ENCODE peak calls at places on chromosomes 16 and 17, in four cellular contexts. One of them, this sample, is unnamed. For H3K9me3, H3K27me3 and H3K4me1, the result is how much of the 10 kb centered on the place peaks cover.

GRCh38 chr17:45290269-45290765 is 26.5 kb downstream of the MAP3K14 start:
- DNase-seq in left ventricle myocardium inferior: no peak
- DNase-seq in cardiac muscle cell: no peak
- DNase-seq in keratinocyte: no peak
- DNase-seq in this sample: no peak

GRCh38 chr16:80418772-80419355 is 121.9 kb upstream of the DYNLRB2 start:
- DNase-seq in left ventricle myocardium inferior: no peak
- DNase-seq in cardiac muscle cell: no peak
- DNase-seq in keratinocyte: no peak
- DNase-seq in this sample: no peak

GRCh38 chr17:4738136-4739121 is 1.2 kb upstream of the ZMYND15 start:
- DNase-seq in left ventricle myocardium inferior: no peak
- DNase-seq in cardiac muscle cell: no peak
- DNase-seq in keratinocyte: peak
- DNase-seq in this sample: no peak

GRCh38 chr17:57707892-57708291 is 37.2 kb downstream of the CCDC182 start:
- DNase-seq in left ventricle myocardium inferior: no peak
- DNase-seq in cardiac muscle cell: peak
- DNase-seq in keratinocyte: no peak
- DNase-seq in this sample: no peak

GRCh38 chr16:49799172-49799571 is 56.7 kb downstream of the ZNF423 start:
- DNase-seq in left ventricle myocardium inferior: no peak
- DNase-seq in cardiac muscle cell: no peak
- DNase-seq in keratinocyte: no peak
- DNase-seq in this sample: no peak

GRCh38 chr17:78477913-78478756 is 99.1 kb downstream of the DNAH17 start:
- DNase-seq in left ventricle myocardium inferior: no peak
- DNase-seq in cardiac muscle cell: no peak
- DNase-seq in keratinocyte: no peak
- DNase-seq in this sample: no peak

GRCh38 chr16:63461248-63461841 is 1425.1 kb upstream of the CDH8 start:
- DNase-seq in left ventricle myocardium inferior: no peak
- DNase-seq in cardiac muscle cell: peak
- DNase-seq in keratinocyte: no peak
- DNase-seq in this sample: no peak

GRCh38 chr16:79838860-79839259 is 238.3 kb upstream of the MAF start:
- DNase-seq in left ventricle myocardium inferior: peak
- DNase-seq in cardiac muscle cell: peak
- DNase-seq in keratinocyte: no peak
- DNase-seq in this sample: no peak

GRCh38 chr17:74186498-74186897 is 17.0 kb upstream of the RPL38 start:
- DNase-seq in left ventricle myocardium inferior: no peak
- DNase-seq in cardiac muscle cell: no peak
- DNase-seq in keratinocyte: no peak
- DNase-seq in this sample: no peak

GRCh38 chr17:521168-521525 is 168.5 kb upstream of the RPH3AL start:
- DNase-seq in left ventricle myocardium inferior: no peak
- DNase-seq in cardiac muscle cell: peak
- DNase-seq in keratinocyte: no peak
- DNase-seq in this sample: no peak

GRCh38 chr17:79046501-79047280 is 22.7 kb downstream of the C1QTNF1 start:
- DNase-seq in left ventricle myocardium inferior: peak
- DNase-seq in cardiac muscle cell: no peak
- DNase-seq in keratinocyte: no peak
- DNase-seq in this sample: no peak

GRCh38 chr17:11921296-11921695 is 76.0 kb downstream of the ZNF18 start:
- DNase-seq in left ventricle myocardium inferior: no peak
- DNase-seq in cardiac muscle cell: no peak
- DNase-seq in keratinocyte: no peak
- DNase-seq in this sample: no peak

GRCh38 chr16:49009204-49009603 is 272.4 kb downstream of the CBLN1 start:
- DNase-seq in left ventricle myocardium inferior: no peak
- DNase-seq in cardiac muscle cell: no peak
- DNase-seq in keratinocyte: no peak
- DNase-seq in this sample: no peak

GRCh38 chr17:72699566-72699965 is 392.9 kb downstream of the SLC39A11 start:
- DNase-seq in left ventricle myocardium inferior: no peak
- DNase-seq in cardiac muscle cell: peak
- DNase-seq in keratinocyte: no peak
- DNase-seq in this sample: no peak

GRCh38 chr17:83155128-83156081 is 76.0 kb downstream of the METRNL start:
- DNase-seq in left ventricle myocardium inferior: no peak
- DNase-seq in cardiac muscle cell: peak
- DNase-seq in keratinocyte: no peak
- DNase-seq in this sample: peak

GRCh38 chr17:76410328-76410965 is 26.0 kb downstream of the SPHK1 start:
- DNase-seq in left ventricle myocardium inferior: no peak
- DNase-seq in cardiac muscle cell: no peak
- DNase-seq in keratinocyte: no peak
- DNase-seq in this sample: no peak

GRCh38 chr16:49468611-49469322 is 95.2 kb downstream of the C16orf78 start:
- DNase-seq in left ventricle myocardium inferior: no peak
- DNase-seq in cardiac muscle cell: no peak
- DNase-seq in keratinocyte: no peak
- DNase-seq in this sample: peak

GRCh38 chr16:5447734-5448133 is 350.1 kb upstream of the EEF2KMT start:
- DNase-seq in left ventricle myocardium inferior: no peak
- DNase-seq in cardiac muscle cell: no peak
- DNase-seq in keratinocyte: no peak
- DNase-seq in this sample: no peak

GRCh38 chr17:41792835-41793748 is 6.6 kb upstream of the JUP start:
- DNase-seq in left ventricle myocardium inferior: peak
- DNase-seq in cardiac muscle cell: peak
- DNase-seq in keratinocyte: peak
- DNase-seq in this sample: no peak

GRCh38 chr16:73921295-73921694 is 375.3 kb upstream of the PSMD7 start:
- DNase-seq in left ventricle myocardium inferior: no peak
- DNase-seq in cardiac muscle cell: no peak
- DNase-seq in keratinocyte: no peak
- DNase-seq in this sample: no peak

GRCh38 chr16:11391576-11391975 is 46.3 kb downstream of the RMI2 start:
- DNase-seq in left ventricle myocardium inferior: no peak
- DNase-seq in cardiac muscle cell: no peak
- DNase-seq in keratinocyte: no peak
- DNase-seq in this sample: no peak

GRCh38 chr17:38419508-38419981 is 8.7 kb upstream of the ARHGAP23 start:
- DNase-seq in left ventricle myocardium inferior: no peak
- DNase-seq in cardiac muscle cell: no peak
- DNase-seq in keratinocyte: no peak
- DNase-seq in this sample: no peak

GRCh38 chr16:68287276-68288251 is 23.2 kb downstream of the SLC7A6OS start:
- DNase-seq in left ventricle myocardium inferior: peak
- DNase-seq in cardiac muscle cell: peak
- DNase-seq in keratinocyte: no peak
- DNase-seq in this sample: peak

GRCh38 chr16:84618428-84619102 is 687 bp upstream of the COTL1 start:
- DNase-seq in left ventricle myocardium inferior: no peak
- DNase-seq in cardiac muscle cell: peak
- DNase-seq in keratinocyte: peak
- DNase-seq in this sample: no peak

GRCh38 chr17:42842286-42842685 is 2.1 kb upstream of the AOC2 start:
- DNase-seq in left ventricle myocardium inferior: no peak
- DNase-seq in cardiac muscle cell: no peak
- DNase-seq in keratinocyte: no peak
- DNase-seq in this sample: no peak

GRCh38 chr17:70100983-70101382 is 26.0 kb downstream of the KCNJ16 start:
- DNase-seq in left ventricle myocardium inferior: no peak
- DNase-seq in cardiac muscle cell: no peak
- DNase-seq in keratinocyte: no peak
- DNase-seq in this sample: no peak

GRCh38 chr16:64882385-64882784 is 239.5 kb downstream of the CDH11 start:
- DNase-seq in left ventricle myocardium inferior: peak
- DNase-seq in cardiac muscle cell: peak
- DNase-seq in keratinocyte: no peak
- DNase-seq in this sample: no peak

GRCh38 chr16:82700541-82701240 is 73.9 kb downstream of the CDH13 start:
- DNase-seq in left ventricle myocardium inferior: no peak
- DNase-seq in cardiac muscle cell: peak
- DNase-seq in keratinocyte: no peak
- DNase-seq in this sample: no peak

GRCh38 chr17:68403122-68403521 is 54.2 kb downstream of the WIPI1 start:
- DNase-seq in left ventricle myocardium inferior: no peak
- DNase-seq in cardiac muscle cell: no peak
- DNase-seq in keratinocyte: no peak
- DNase-seq in this sample: peak

GRCh38 chr16:58262592-58262991 is 32.2 kb downstream of the PRSS54 start:
- DNase-seq in left ventricle myocardium inferior: no peak
- DNase-seq in cardiac muscle cell: no peak
- DNase-seq in keratinocyte: no peak
- DNase-seq in this sample: no peak

GRCh38 chr16:50549561-50549915 is 1.3 kb downstream of the NKD1 start:
- DNase-seq in left ventricle myocardium inferior: no peak
- DNase-seq in cardiac muscle cell: no peak
- DNase-seq in keratinocyte: no peak
- DNase-seq in this sample: no peak

GRCh38 chr17:7354262-7354781 is 634 bp upstream of the TMEM95 start:
- DNase-seq in left ventricle myocardium inferior: no peak
- DNase-seq in cardiac muscle cell: peak
- DNase-seq in keratinocyte: peak
- DNase-seq in this sample: peak

GRCh38 chr17:76500074-76500744 is 1.0 kb downstream of the RHBDF2 start:
- DNase-seq in left ventricle myocardium inferior: no peak
- DNase-seq in cardiac muscle cell: no peak
- DNase-seq in keratinocyte: no peak
- DNase-seq in this sample: no peak

GRCh38 chr16:69930117-69930776 is 20.9 kb upstream of the CLEC18A start:
- DNase-seq in left ventricle myocardium inferior: peak
- DNase-seq in cardiac muscle cell: peak
- DNase-seq in keratinocyte: peak
- DNase-seq in this sample: peak

GRCh38 chr16:47927330-47927729 is 228.5 kb downstream of the ABCC12 start:
- DNase-seq in left ventricle myocardium inferior: no peak
- DNase-seq in cardiac muscle cell: no peak
- DNase-seq in keratinocyte: no peak
- DNase-seq in this sample: no peak

GRCh38 chr16:839643-840408 is 39.3 kb upstream of the GNG13 start:
- DNase-seq in left ventricle myocardium inferior: no peak
- DNase-seq in cardiac muscle cell: no peak
- DNase-seq in keratinocyte: no peak
- DNase-seq in this sample: no peak
- H3K9me3 ChIP-seq in left ventricle myocardium inferior: under half
- H3K9me3 ChIP-seq in cardiac muscle cell: under half
- H3K9me3 ChIP-seq in keratinocyte: under half
- H3K9me3 ChIP-seq in this sample: under half

GRCh38 chr17:61393550-61393903 is 6.1 kb upstream of the TBX2 start:
- DNase-seq in left ventricle myocardium inferior: no peak
- DNase-seq in cardiac muscle cell: no peak
- DNase-seq in keratinocyte: no peak
- DNase-seq in this sample: no peak
- H3K27me3 ChIP-seq in left ventricle myocardium inferior: half or more
- H3K27me3 ChIP-seq in cardiac muscle cell: under half
- H3K27me3 ChIP-seq in keratinocyte: half or more
- H3K27me3 ChIP-seq in this sample: under half

GRCh38 chr17:55451758-55452468 is 30.3 kb upstream of the MMD start:
- DNase-seq in left ventricle myocardium inferior: no peak
- DNase-seq in cardiac muscle cell: peak
- DNase-seq in keratinocyte: no peak
- DNase-seq in this sample: no peak

GRCh38 chr17:55451203-55451641 is 29.6 kb upstream of the MMD start:
- DNase-seq in left ventricle myocardium inferior: no peak
- DNase-seq in cardiac muscle cell: peak
- DNase-seq in keratinocyte: no peak
- DNase-seq in this sample: no peak

GRCh38 chr17:55446581-55447205 is 25.1 kb upstream of the MMD start:
- DNase-seq in left ventricle myocardium inferior: no peak
- DNase-seq in cardiac muscle cell: no peak
- DNase-seq in keratinocyte: no peak
- DNase-seq in this sample: no peak

GRCh38 chr17:55448681-55449080 is 27.0 kb upstream of the MMD start:
- DNase-seq in left ventricle myocardium inferior: no peak
- DNase-seq in cardiac muscle cell: peak
- DNase-seq in keratinocyte: no peak
- DNase-seq in this sample: no peak

GRCh38 chr17:55450232-55450631 is 28.6 kb upstream of the MMD start:
- DNase-seq in left ventricle myocardium inferior: no peak
- DNase-seq in cardiac muscle cell: no peak
- DNase-seq in keratinocyte: no peak
- DNase-seq in this sample: no peak
- H3K4me1 ChIP-seq in left ventricle myocardium inferior: under half
- H3K4me1 ChIP-seq in cardiac muscle cell: under half
- H3K4me1 ChIP-seq in keratinocyte: under half
- H3K4me1 ChIP-seq in this sample: under half

DNA sequence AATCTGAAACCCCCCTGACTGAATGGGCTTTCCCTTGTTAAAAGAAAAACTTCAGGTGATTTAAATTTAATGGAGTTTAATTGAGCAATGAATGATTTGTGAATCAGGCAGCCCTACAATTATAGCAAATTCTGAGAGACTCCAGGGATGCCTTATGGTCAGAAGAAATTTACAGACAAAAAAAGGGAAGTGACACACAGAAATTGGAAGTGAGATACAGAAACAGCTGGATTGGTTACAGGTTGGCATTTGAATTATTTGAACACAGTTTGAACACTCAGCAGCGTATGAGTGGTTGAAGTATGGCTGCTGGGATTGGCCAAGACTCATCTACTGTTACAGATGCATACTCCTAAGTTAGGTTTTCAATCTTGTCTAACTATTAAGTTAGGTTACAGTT is 19.0 kb upstream of the CPHXL start:
- DNase-seq in left ventricle myocardium inferior: no peak
- DNase-seq in cardiac muscle cell: no peak
- DNase-seq in keratinocyte: no peak
- DNase-seq in this sample: no peak
- H3K9me3 ChIP-seq in left ventricle myocardium inferior: under half
- H3K9me3 ChIP-seq in cardiac muscle cell: under half
- H3K9me3 ChIP-seq in keratinocyte: under half
- H3K9me3 ChIP-seq in this sample: under half

DNA sequence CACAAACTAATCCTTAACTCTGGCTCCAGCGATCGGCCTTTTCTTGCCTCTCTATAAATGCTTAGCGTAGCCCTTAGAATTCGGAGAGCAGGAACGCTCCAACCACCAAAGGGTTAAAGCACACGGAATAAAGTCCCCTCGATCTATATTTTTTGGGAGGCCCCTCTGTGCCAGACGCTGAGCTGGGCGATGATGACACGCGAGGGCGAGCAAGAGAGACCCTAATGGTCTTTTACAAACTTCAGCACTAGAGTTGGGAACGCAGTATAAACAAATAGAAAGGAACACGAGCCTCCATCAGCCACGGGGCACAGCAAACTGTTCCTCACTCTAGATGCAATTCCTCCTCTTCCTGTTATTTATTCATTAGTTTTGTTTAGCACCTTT is 1.8 kb downstream of the TOX3 start:
- DNase-seq in left ventricle myocardium inferior: no peak
- DNase-seq in cardiac muscle cell: no peak
- DNase-seq in keratinocyte: no peak
- DNase-seq in this sample: no peak
- H3K27me3 ChIP-seq in left ventricle myocardium inferior: half or more
- H3K27me3 ChIP-seq in cardiac muscle cell: half or more
- H3K27me3 ChIP-seq in keratinocyte: under half
- H3K27me3 ChIP-seq in this sample: under half